ENCODE peak calls at places on chromosomes 4 and X, in six cellular contexts. G is LoVo; J is GM03348; O is stimulated activated CD4-positive, alpha-beta T cell treated with anti-CD3 and anti-CD28 coated beads, Interleukin-15, amount 100 ng/mL, for 1 hour; H is GDM1; S is RKO. L is an unnamed sample.

GRCh38 chr4:120348521-120348920 is 281.9 kb upstream of the MAD2L1 start:
- DNase-seq in G (no peak), J (no peak), O (no peak), H (no peak), S (no peak), L (no peak)

GRCh38 chr4:109801895-109802319 is at the start of gene CFI:
- DNase-seq in G (peak; percentile 43), J (peak; percentile 59), O (no peak), H (no peak), S (no peak), L (peak; percentile 14)

GRCh38 chrX:46340696-46341095 is 204.5 kb downstream of the ZNF674 start:
- DNase-seq in G (no peak), J (no peak), O (no peak), H (no peak), S (no peak), L (no peak)

GRCh38 chr4:164977243-164978164 is at the start of gene TRIM61:
- DNase-seq in G (no peak), J (peak; percentile 57), O (no peak), H (no peak), S (no peak), L (no peak)

GRCh38 chr4:185800266-185800945 is 11.6 kb downstream of the SORBS2 start:
- DNase-seq in G (no peak), J (no peak), O (no peak), H (no peak), S (no peak), L (no peak)

GRCh38 chrX:19698691-19699090 is 183.4 kb upstream of the MAP3K15 start:
- DNase-seq in G (no peak), J (no peak), O (no peak), H (no peak), S (no peak), L (no peak)

GRCh38 chr4:17619416-17620105 is 5.1 kb downstream of the MED28 start:
- DNase-seq in G (no peak), J (no peak), O (no peak), H (no peak), S (no peak), L (no peak)

GRCh38 chrX:21638311-21638710 is 19.8 kb downstream of the KLHL34 start:
- DNase-seq in G (no peak), J (peak; percentile 40), O (no peak), H (no peak), S (peak; percentile 52), L (no peak)

L was measured in Caki2.